ENCODE peak calls at places on chromosomes 6 and 20, in ten cellular contexts. X, O, V, G, A, D, U, Q, I and N are unnamed samples.

GRCh38 chr6:109318328-109318876 is 63.9 kb downstream of the CD164 start:
- DNase-seq in X (no peak), O (no peak), V (no peak), G (no peak), A (no peak), D (peak; percentile 81), U (no peak), Q (no peak), I (no peak), N (peak; percentile 18)

GRCh38 chr20:64239449-64240242 is 15.9 kb upstream of the PCMTD2 start:
- DNase-seq in X (no peak), O (no peak), V (no peak), G (peak; percentile 49), A (no peak), D (no peak), U (no peak), Q (no peak), I (no peak), N (no peak)

GRCh38 chr6:116847234-116847633 is 18.4 kb upstream of the GPRC6A start:
- DNase-seq in X (peak; percentile 4), O (no peak), V (no peak), G (no peak), A (no peak), D (no peak), U (no peak), Q (no peak), I (peak; percentile 38), N (no peak)

GRCh38 chr20:57087102-57087501 is 179.3 kb downstream of the BMP7 start:
- DNase-seq in X (no peak), O (no peak), V (no peak), G (no peak), A (no peak), D (no peak), U (no peak), Q (no peak), I (peak; percentile 16), N (no peak)

GRCh38 chr6:150189176-150189575 is 46.3 kb downstream of the PPP1R14C start:
- DNase-seq in X (no peak), O (no peak), V (no peak), G (no peak), A (no peak), D (peak; percentile 52), U (no peak), Q (no peak), I (no peak), N (no peak)

GRCh38 chr6:132733814-132734213 is 20.0 kb upstream of the VNN1 start:
- DNase-seq in X (no peak), O (no peak), V (no peak), G (no peak), A (no peak), D (no peak), U (no peak), Q (no peak), I (no peak), N (no peak)

GRCh38 chr6:150142657-150143501 is at the start of gene PPP1R14C:
- DNase-seq in X (no peak), O (no peak), V (no peak), G (no peak), A (peak; percentile 91), D (peak; percentile 68), U (no peak), Q (no peak), I (peak; percentile 67), N (no peak)

GRCh38 chr6:2911171-2911570 is 8.1 kb upstream of the SERPINB9 start:
- DNase-seq in X (no peak), O (no peak), V (no peak), G (no peak), A (no peak), D (no peak), U (no peak), Q (no peak), I (no peak), N (no peak)

GRCh38 chr20:51456511-51457280 is 85.8 kb downstream of the NFATC2 start:
- DNase-seq in X (peak; percentile 86), O (peak; percentile 96), V (no peak), G (peak; percentile 98), A (peak; percentile 89), D (peak; percentile 89), U (peak; percentile 98), Q (peak; percentile 97), I (peak; percentile 52), N (peak; percentile 97)

GRCh38 chr6:4816904-4817303 is 40.7 kb downstream of the CDYL start:
- DNase-seq in X (no peak), O (no peak), V (no peak), G (no peak), A (no peak), D (no peak), U (no peak), Q (no peak), I (no peak), N (no peak)

GRCh38 chr6:73076211-73076610 is 149.1 kb downstream of the KHDC1L start:
- DNase-seq in X (no peak), O (no peak), V (no peak), G (no peak), A (no peak), D (no peak), U (no peak), Q (no peak), I (no peak), N (no peak)

GRCh38 chr6:73078333-73078732 is 147.0 kb downstream of the KHDC1L start:
- DNase-seq in X (no peak), O (no peak), V (no peak), G (no peak), A (no peak), D (no peak), U (no peak), Q (no peak), I (no peak), N (no peak)

GRCh38 chr6:73078908-73079610 is 146.2 kb downstream of the KHDC1L start:
- DNase-seq in X (no peak), O (no peak), V (no peak), G (no peak), A (no peak), D (no peak), U (no peak), Q (no peak), I (no peak), N (no peak)

GRCh38 chr6:73073238-73073637 is 152.1 kb downstream of the KHDC1L start:
- DNase-seq in X (no peak), O (no peak), V (no peak), G (no peak), A (no peak), D (no peak), U (no peak), Q (no peak), I (no peak), N (no peak)

DNA sequence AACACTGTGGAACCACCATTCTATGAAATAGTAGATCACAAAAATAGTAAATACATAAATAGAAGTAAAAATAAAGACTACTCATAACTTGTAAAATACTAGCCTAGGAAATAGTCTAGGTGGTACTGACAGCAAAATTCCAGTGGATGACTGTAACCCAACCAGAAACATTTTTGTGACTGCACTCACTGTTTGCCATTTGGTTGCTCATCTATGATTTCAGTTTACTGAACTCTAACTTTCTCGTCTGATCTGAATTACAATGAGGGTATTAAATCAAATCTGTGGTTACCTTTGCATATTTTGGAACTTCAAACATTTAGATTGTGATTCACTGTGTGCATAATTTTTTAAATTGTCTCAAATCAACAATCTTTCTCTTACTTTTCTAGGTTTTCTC is 151.1 kb downstream of the KHDC1L start:
- DNase-seq in X (peak; percentile 9), O (no peak), V (no peak), G (no peak), A (no peak), D (no peak), U (no peak), Q (no peak), I (no peak), N (no peak)
- TF ChIP-seq EP300 in X (peak; percentile 37), O (no peak), V (no peak), G (no peak), A (no peak), D (no peak), U (no peak), Q (no peak), I (no peak), N (no peak)

GRCh38 chr20:37393196-37393862 is 47.4 kb downstream of the SRC start:
- DNase-seq in X (no peak), O (no peak), V (no peak), G (no peak), A (no peak), D (no peak), U (no peak), Q (no peak), I (no peak), N (no peak)
- TF ChIP-seq EP300 in X (no peak), O (no peak), V (no peak), G (no peak), A (no peak), D (no peak), U (no peak), Q (no peak), I (no peak), N (no peak)

GRCh38 chr6:44300424-44300823 is 12.7 kb downstream of the AARS2 start:
- DNase-seq in X (no peak), O (no peak), V (no peak), G (no peak), A (no peak), D (no peak), U (no peak), Q (no peak), I (no peak), N (no peak)
- TF ChIP-seq EP300 in X (no peak), O (no peak), V (no peak), G (no peak), A (no peak), D (no peak), U (no peak), Q (no peak), I (no peak), N (no peak)

GRCh38 chr6:22906091-22906549 is 336.8 kb downstream of the HDGFL1 start:
- DNase-seq in X (peak; percentile 4), O (no peak), V (no peak), G (no peak), A (no peak), D (no peak), U (no peak), Q (no peak), I (no peak), N (no peak)

GRCh38 chr6:22910370-22910769 is 341.0 kb downstream of the HDGFL1 start:
- DNase-seq in X (no peak), O (no peak), V (no peak), G (no peak), A (no peak), D (no peak), U (no peak), Q (no peak), I (no peak), N (no peak)

GRCh38 chr6:22899446-22899845 is 330.1 kb downstream of the HDGFL1 start:
- DNase-seq in X (no peak), O (no peak), V (no peak), G (no peak), A (no peak), D (no peak), U (no peak), Q (no peak), I (no peak), N (no peak)

GRCh38 chr6:22907085-22907484 is 337.7 kb downstream of the HDGFL1 start:
- DNase-seq in X (no peak), O (no peak), V (no peak), G (no peak), A (no peak), D (no peak), U (no peak), Q (no peak), I (no peak), N (no peak)

DNA sequence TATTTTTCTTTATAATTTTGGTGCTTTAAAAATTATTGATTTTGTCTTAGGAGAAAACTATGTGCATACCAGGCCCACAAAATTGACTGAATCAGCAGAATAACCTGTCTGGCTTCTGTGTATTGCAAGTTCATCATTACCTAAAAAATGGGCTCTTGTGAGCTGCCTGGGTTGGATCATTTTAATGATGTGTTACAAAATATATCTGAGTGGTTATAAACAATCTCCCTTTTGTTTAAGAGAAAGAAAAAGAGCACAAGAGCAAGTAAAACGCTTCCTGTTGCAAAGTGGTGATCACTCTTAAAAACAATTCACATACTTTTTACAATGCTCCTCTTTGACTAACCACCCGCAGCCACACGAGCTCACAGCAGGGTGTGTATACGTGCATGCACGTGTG is 335.0 kb downstream of the HDGFL1 start:
- DNase-seq in X (no peak), O (no peak), V (no peak), G (no peak), A (no peak), D (no peak), U (no peak), Q (no peak), I (no peak), N (no peak)
- TF ChIP-seq EP300 in X (no peak), O (no peak), V (no peak), G (peak; percentile 29), A (no peak), D (no peak), U (no peak), Q (no peak), I (no peak), N (no peak)